ENCODE peak calls at places on chromosomes 16 and 17, in four cellular contexts. Q is HFFc6, S is OCI-LY7, F is fibroblast of mammary gland. M is an unnamed sample.

GRCh38 chr17:77032929-77033328 is 107.8 kb upstream of the SEC14L1 start:
- DNase-seq in Q (no peak), S (no peak), F (no peak), M (no peak)

GRCh38 chr16:66406534-66407368 is 20.3 kb upstream of the BEAN1 start:
- DNase-seq in Q (peak), S (peak), F (peak), M (peak)

GRCh38 chr17:7336240-7337175 is at the start of gene ACAP1:
- DNase-seq in Q (no peak), S (peak), F (no peak), M (peak)

GRCh38 chr17:81386141-81386645 is 9.1 kb upstream of the BAHCC1 start:
- DNase-seq in Q (no peak), S (no peak), F (no peak), M (no peak)

GRCh38 chr17:53137919-53138318 is 684.8 kb upstream of the KIF2B start:
- DNase-seq in Q (no peak), S (no peak), F (no peak), M (no peak)

GRCh38 chr17:27888945-27889344 is 4.2 kb downstream of the LYRM9 start:
- DNase-seq in Q (no peak), S (no peak), F (no peak), M (no peak)

GRCh38 chr16:30875881-30876791 is 17.7 kb downstream of the BCL7C start:
- DNase-seq in Q (no peak), S (peak), F (peak), M (peak)

GRCh38 chr16:19809693-19810092 is 75.0 kb downstream of the GPRC5B start:
- DNase-seq in Q (no peak), S (no peak), F (no peak), M (no peak)

GRCh38 chr16:17538942-17539341 is 68.2 kb upstream of the XYLT1 start:
- DNase-seq in Q (peak), S (no peak), F (peak), M (no peak)

GRCh38 chr16:56513972-56514371 is 5.9 kb downstream of the BBS2 start:
- DNase-seq in Q (peak), S (peak), F (peak), M (peak)

GRCh38 chr17:2084129-2084765 is 29.3 kb downstream of the HIC1 start:
- DNase-seq in Q (peak), S (no peak), F (peak), M (no peak)

GRCh38 chr16:4376126-4376819 is 4.6 kb downstream of the VASN start:
- DNase-seq in Q (peak), S (no peak), F (peak), M (no peak)

GRCh38 chr17:74202879-74203432 is 522 bp upstream of the RPL38 start:
- DNase-seq in Q (no peak), S (no peak), F (no peak), M (no peak)

GRCh38 chr16:4703906-4704305 is 10.5 kb downstream of the NUDT16L1 start:
- DNase-seq in Q (no peak), S (no peak), F (no peak), M (no peak)

GRCh38 chr16:29738514-29738913 is 7.3 kb downstream of the C16orf54 start:
- DNase-seq in Q (no peak), S (peak), F (no peak), M (peak)

GRCh38 chr17:8698142-8699050 is 46.2 kb downstream of the CCDC42 start:
- DNase-seq in Q (peak), S (no peak), F (peak), M (no peak)

GRCh38 chr16:88076211-88076931 is 125.1 kb downstream of the BANP start:
- DNase-seq in Q (no peak), S (no peak), F (no peak), M (no peak)

GRCh38 chr17:17783121-17783824 is 53.5 kb downstream of the SREBF1 start:
- DNase-seq in Q (no peak), S (peak), F (peak), M (peak)

GRCh38 chr17:19759934-19760530 is 11.9 kb upstream of the ALDH3A1 start:
- DNase-seq in Q (no peak), S (no peak), F (no peak), M (no peak)

GRCh38 chr16:88393034-88393433 is 10.3 kb downstream of the ZNF469 start:
- DNase-seq in Q (no peak), S (no peak), F (no peak), M (no peak)

GRCh38 chr17:3891626-3892094 is 1.2 kb downstream of the CAMKK1 start:
- DNase-seq in Q (no peak), S (no peak), F (peak), M (no peak)

GRCh38 chr17:3890893-3891219 is 2.0 kb downstream of the CAMKK1 start:
- DNase-seq in Q (no peak), S (no peak), F (no peak), M (no peak)

GRCh38 chr17:3893003-3893719 is at the start of gene CAMKK1:
- DNase-seq in Q (peak), S (peak), F (peak), M (peak)

GRCh38 chr17:3893720-3894116 is 865 bp upstream of the CAMKK1 start:
- DNase-seq in Q (no peak), S (no peak), F (no peak), M (no peak)

GRCh38 chr17:3892095-3892998 is 506 bp downstream of the CAMKK1 start:
- DNase-seq in Q (peak), S (peak), F (peak), M (peak)
- TF ChIP-seq CTCF in Q (peak), S (peak), F (no peak), M (peak)

GRCh38 chr16:14202697-14203096 is 131.6 kb downstream of the MRTFB start:
- DNase-seq in Q (no peak), S (no peak), F (peak), M (no peak)
- TF ChIP-seq CTCF in Q (peak), S (peak), F (peak), M (no peak)

GRCh38 chr17:58136669-58137279 is 11.4 kb upstream of the OR4D1 start:
- DNase-seq in Q (no peak), S (peak), F (no peak), M (no peak)
- TF ChIP-seq CTCF in Q (peak), S (peak), F (peak), M (no peak)

DNA sequence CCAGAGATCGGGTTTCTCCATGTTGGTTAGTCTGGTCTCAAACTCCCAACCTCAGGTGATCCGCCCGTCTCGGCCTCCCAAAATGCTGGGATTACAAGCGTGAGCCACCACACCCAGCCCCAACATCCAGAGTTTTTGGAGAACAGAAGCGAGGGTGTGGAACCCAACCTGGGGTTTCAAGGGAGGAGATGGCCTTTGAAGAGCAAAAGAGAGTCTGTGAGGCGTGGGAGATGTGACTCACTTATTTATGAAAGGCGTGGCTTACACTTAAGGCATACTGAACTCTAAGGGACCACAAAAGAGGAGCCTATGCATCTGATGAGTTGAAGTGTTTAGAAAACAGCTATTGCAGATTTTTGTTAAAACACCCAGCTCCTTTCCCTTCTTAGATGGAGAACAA is 18.8 kb downstream of the ARSG start:
- DNase-seq in Q (no peak), S (no peak), F (no peak), M (no peak)
- TF ChIP-seq CTCF in Q (no peak), S (no peak), F (no peak), M (no peak)

GRCh38 chr17:75205793-75206163 is 299 bp downstream of the NUP85 start:
- DNase-seq in Q (no peak), S (no peak), F (no peak), M (no peak)

GRCh38 chr17:75207760-75208159 is 2.3 kb downstream of the NUP85 start:
- DNase-seq in Q (no peak), S (no peak), F (peak), M (no peak)

GRCh38 chr17:75209061-75209460 is 3.6 kb downstream of the NUP85 start:
- DNase-seq in Q (no peak), S (no peak), F (no peak), M (no peak)

GRCh38 chr17:75208161-75208560 is 2.7 kb downstream of the NUP85 start:
- DNase-seq in Q (no peak), S (no peak), F (no peak), M (no peak)

GRCh38 chr17:75205037-75205792 is at the start of gene NUP85:
- DNase-seq in Q (peak), S (peak), F (peak), M (peak)
- TF ChIP-seq CTCF in Q (no peak), S (no peak), F (no peak), M (no peak)

GRCh38 chr17:42773290-42774035 is at the start of gene VPS25:
- DNase-seq in Q (peak), S (peak), F (peak), M (peak)
- TF ChIP-seq CTCF in Q (peak), S (no peak), F (peak), M (no peak)

GRCh38 chr17:39051001-39051605 is 83.9 kb upstream of the FBXO47 start:
- DNase-seq in Q (no peak), S (no peak), F (no peak), M (no peak)

GRCh38 chr17:39045948-39046679 is 78.9 kb upstream of the FBXO47 start:
- DNase-seq in Q (no peak), S (no peak), F (no peak), M (no peak)
- TF ChIP-seq CTCF in Q (peak), S (peak), F (no peak), M (no peak)

DNA sequence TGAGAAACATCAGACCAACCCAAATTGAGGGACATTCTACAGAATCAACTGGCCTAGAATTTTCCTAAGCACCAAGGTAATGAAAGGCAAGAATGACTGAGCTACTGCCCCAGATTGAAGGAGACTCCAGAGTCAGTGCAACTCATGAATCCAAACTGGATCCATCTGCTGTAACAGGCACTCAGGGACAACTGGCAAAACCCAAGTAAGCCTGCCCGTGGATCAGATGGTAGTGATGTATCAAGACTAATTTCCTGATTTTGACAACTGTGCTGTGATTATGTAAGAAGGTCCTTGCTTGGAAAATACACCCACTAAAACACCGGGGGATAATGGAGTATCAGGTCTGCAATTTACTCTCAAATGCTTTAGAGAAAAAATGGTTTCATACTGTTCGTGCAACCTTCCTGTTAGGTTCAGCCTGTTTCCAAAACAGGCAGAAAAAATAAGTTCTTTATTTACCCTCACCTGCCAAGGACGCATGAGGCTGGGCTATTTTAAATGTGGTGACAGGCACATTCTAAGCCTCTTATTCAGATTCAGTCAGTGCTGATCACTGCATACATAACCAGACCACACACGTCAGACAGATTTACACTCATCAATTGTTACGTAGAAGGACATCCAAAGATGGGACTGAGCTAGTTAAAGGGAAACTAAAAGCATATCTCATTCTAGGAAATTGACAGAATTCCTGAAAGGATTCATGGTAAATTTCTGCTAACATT is 7.0 kb downstream of the MBTPS1 start:
- DNase-seq in Q (no peak), S (no peak), F (peak), M (no peak)
- TF ChIP-seq CTCF in Q (no peak), S (no peak), F (no peak), M (no peak)

GRCh38 chr17:36647598-36647997 is 46.2 kb downstream of the MRM1 start:
- DNase-seq in Q (no peak), S (no peak), F (no peak), M (no peak)
- TF ChIP-seq CTCF in Q (no peak), S (peak), F (no peak), M (no peak)

M was measured in GM13976.